ENCODE peak calls at places on chromosomes 4 and X, in seven cellular contexts. T is tibial nerve; X is kidney; R is PC-3; V is naive thymus-derived CD4-positive, alpha-beta T cell; Y is CD8-positive, alpha-beta memory T cell; A is MM.1S. Q is an unnamed sample.

GRCh38 chr4:182212211-182212761 is 30.9 kb upstream of the TENM3 start:
- DNase-seq in T (no peak), X (no peak), R (no peak), V (no peak), Y (no peak), A (no peak), Q (no peak)

GRCh38 chrX:52346462-52347165 is 22.2 kb upstream of the XAGE2 start:
- DNase-seq in T (no peak), X (no peak), R (peak; percentile 84), V (no peak), Y (no peak), A (no peak), Q (no peak)

GRCh38 chrX:46574337-46574940 is 874 bp downstream of the CHST7 start:
- DNase-seq in T (no peak), X (peak; percentile 80), R (no peak), V (no peak), Y (no peak), A (peak; percentile 25), Q (peak; percentile 43)

GRCh38 chr4:143336828-143337599 is at the start of gene GAB1:
- DNase-seq in T (peak; percentile 67), X (peak; percentile 93), R (peak; percentile 76), V (no peak), Y (no peak), A (peak; percentile 94), Q (peak; percentile 86)

GRCh38 chr4:76867377-76867776 is 30.6 kb downstream of the SOWAHB start:
- DNase-seq in T (no peak), X (no peak), R (no peak), V (no peak), Y (no peak), A (no peak), Q (no peak)

GRCh38 chrX:31331928-31332327 is 260.1 kb upstream of the FTHL17 start:
- DNase-seq in T (no peak), X (no peak), R (no peak), V (no peak), Y (no peak), A (no peak), Q (no peak)

GRCh38 chr4:172666711-172667368 is 501.8 kb upstream of the GALNT7 start:
- DNase-seq in T (no peak), X (no peak), R (no peak), V (no peak), Y (no peak), A (no peak), Q (no peak)

GRCh38 chr4:6768539-6768905 is 14.0 kb upstream of the KIAA0232 start:
- DNase-seq in T (no peak), X (no peak), R (peak; percentile 57), V (no peak), Y (no peak), A (no peak), Q (peak; percentile 50)

GRCh38 chrX:85994228-85994627 is 53.1 kb downstream of the CHM start:
- DNase-seq in T (no peak), X (no peak), R (no peak), V (no peak), Y (no peak), A (no peak), Q (no peak)

GRCh38 chrX:103879339-103879738 is 47.3 kb upstream of the RAB9B start:
- DNase-seq in T (no peak), X (no peak), R (peak; percentile 57), V (no peak), Y (no peak), A (no peak), Q (no peak)

GRCh38 chr4:149784018-149784417 is 31.6 kb downstream of the IQCM start:
- DNase-seq in T (no peak), X (no peak), R (peak; percentile 45), V (no peak), Y (no peak), A (no peak), Q (no peak)

GRCh38 chr4:58809366-58809765 is 1699.2 kb upstream of the IGFBP7 start:
- DNase-seq in T (no peak), X (no peak), R (peak; percentile 39), V (no peak), Y (no peak), A (no peak), Q (no peak)
- H3K27ac ChIP-seq in T (no peak overlapping the region), X (no peak overlapping the region), R (peak overlapping the region; percentile 95), V (no peak overlapping the region), Y (no peak overlapping the region), A (no peak overlapping the region), Q (no peak overlapping the region)

GRCh38 chrX:32545100-32545499 is 666.2 kb downstream of the DMD start:
- DNase-seq in T (no peak), X (no peak), R (no peak), V (no peak), Y (no peak), A (no peak), Q (no peak)
- H3K27ac ChIP-seq in T (no peak overlapping the region), X (no peak overlapping the region), R (no peak overlapping the region), V (no peak overlapping the region), Y (no peak overlapping the region), A (no peak overlapping the region), Q (no peak overlapping the region)

DNA sequence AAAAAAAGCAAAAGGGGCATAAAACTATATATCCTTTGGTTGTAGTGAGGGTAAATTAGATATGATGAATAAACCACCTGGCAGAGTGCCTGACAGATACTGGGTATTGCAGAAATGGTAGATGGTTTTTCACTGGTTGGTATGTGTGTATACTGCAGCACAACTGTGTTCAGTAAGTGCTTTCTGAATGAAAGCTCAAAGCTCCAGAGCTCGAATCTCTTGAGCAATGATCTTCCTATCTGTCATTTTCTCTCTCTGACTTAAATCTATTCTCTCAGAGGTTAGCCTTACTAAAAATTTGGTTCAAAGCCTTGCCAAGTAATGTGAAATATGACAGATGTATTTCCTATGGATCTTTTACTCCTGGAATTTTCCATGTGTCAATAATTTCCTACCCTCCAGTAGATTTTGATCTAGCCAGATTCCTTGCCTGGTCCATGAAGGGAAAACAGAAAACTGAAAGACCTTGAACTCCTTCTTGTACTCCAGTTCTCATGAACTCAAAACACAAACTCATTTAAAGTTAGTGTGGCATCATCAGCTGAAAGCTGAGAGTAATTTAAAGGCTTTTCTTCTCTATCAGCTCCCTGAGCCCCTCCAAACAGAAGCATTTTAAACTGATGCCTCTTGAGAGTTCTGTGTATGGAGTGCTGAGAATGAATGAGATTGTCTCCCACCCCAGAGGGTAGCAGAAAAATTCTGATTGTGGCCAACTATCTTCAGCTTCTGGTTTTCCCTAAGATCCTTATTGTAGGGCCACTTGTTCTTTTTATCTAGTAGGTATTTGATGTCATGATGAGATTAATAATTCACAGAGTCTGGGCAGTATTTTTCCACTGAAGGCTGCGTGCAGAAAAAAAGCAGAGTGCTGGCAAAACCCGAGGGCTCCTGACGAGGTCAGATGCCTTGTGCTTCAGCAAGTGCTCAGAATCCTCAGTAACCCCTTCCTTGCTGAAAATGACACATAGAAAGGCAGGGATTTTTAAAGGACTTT is 363.4 kb upstream of the BOD1L1 start:
- DNase-seq in T (no peak), X (no peak), R (no peak), V (no peak), Y (no peak), A (no peak), Q (no peak)
- H3K27ac ChIP-seq in T (no peak overlapping the region), X (peak overlapping the region; percentile 95), R (no peak overlapping the region), V (no peak overlapping the region), Y (no peak overlapping the region), A (no peak overlapping the region), Q (no peak overlapping the region)

GRCh38 chrX:25028726-25029125 is 13.0 kb upstream of the ARX start:
- DNase-seq in T (no peak), X (no peak), R (peak; percentile 86), V (no peak), Y (no peak), A (no peak), Q (no peak)
- H3K27ac ChIP-seq in T (no peak overlapping the region), X (no peak overlapping the region), R (peak overlapping the region; percentile 74), V (no peak overlapping the region), Y (no peak overlapping the region), A (no peak overlapping the region), Q (no peak overlapping the region)

GRCh38 chrX:119685225-119686066 is 7.5 kb downstream of the SEPTIN6 start:
- DNase-seq in T (peak; percentile 27), X (peak; percentile 28), R (no peak), V (peak; percentile 78), Y (peak; percentile 62), A (peak; percentile 82), Q (peak; percentile 79)

GRCh38 chrX:119687661-119688413 is 5.1 kb downstream of the SEPTIN6 start:
- DNase-seq in T (no peak), X (peak; percentile 43), R (no peak), V (no peak), Y (peak; percentile 46), A (no peak), Q (peak; percentile 45)

GRCh38 chrX:119684916-119685224 is 8.1 kb downstream of the SEPTIN6 start:
- DNase-seq in T (no peak), X (no peak), R (no peak), V (no peak), Y (no peak), A (no peak), Q (no peak)

GRCh38 chrX:119688856-119689455 is 4.0 kb downstream of the SEPTIN6 start:
- DNase-seq in T (no peak), X (peak; percentile 5), R (no peak), V (peak; percentile 73), Y (peak; percentile 75), A (peak; percentile 14), Q (peak; percentile 47)

DNA sequence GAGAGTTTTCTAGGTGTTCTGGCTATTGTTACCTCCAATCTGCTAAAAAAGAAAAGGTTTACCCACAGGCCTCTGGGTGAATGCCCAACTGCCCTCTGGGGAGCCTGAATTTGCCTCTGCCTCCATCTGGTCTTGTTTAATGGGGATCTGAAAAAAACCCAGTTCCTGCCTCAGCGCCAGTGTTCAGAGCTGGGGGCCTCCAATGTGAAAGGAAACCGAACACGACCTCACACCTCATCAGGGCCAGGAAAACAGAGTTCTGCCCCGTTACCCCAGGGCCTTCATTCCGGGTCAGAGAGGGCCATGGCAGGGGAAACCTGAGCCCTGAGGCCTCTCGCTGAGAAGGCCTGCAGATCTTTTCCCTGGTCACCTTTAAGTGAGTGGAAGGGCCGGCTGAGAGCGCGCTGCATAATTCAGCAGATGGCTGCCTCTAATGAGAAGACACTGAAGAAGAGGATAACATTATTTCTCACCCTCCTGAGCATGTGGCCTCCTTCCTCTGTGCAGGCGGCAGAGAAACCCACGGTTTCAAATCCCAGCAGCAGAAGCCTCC is 6.8 kb downstream of the SEPTIN6 start:
- DNase-seq in T (no peak), X (peak; percentile 51), R (no peak), V (no peak), Y (peak; percentile 46), A (peak; percentile 41), Q (peak; percentile 78)
- H3K27ac ChIP-seq in T (peak overlapping the region; percentile 77), X (peak overlapping the region; percentile 87), R (no peak overlapping the region), V (peak overlapping the region; percentile 89), Y (peak overlapping the region; percentile 84), A (peak overlapping the region; percentile 98), Q (peak overlapping the region; percentile 84)

DNA sequence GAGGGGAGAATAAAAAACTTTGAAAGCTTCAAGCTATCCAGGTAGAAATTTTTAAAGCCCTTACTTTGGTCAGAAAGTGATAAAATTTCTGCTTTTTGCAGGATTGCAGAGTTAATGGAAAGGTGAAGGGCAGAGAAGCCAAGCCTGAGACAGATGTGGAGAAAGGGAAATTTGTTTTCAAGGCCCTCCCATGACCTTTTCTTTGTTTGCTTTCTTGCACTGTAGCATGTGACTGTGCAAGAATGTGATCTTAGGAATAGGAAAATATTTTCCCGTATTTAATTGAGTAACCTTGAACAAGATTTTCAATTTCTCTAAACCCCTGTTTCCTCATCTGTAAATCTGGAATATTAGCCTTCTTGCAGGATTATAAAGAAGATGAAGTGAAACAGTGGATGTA is 307.2 kb downstream of the PPARGC1A start:
- DNase-seq in T (no peak), X (no peak), R (no peak), V (no peak), Y (no peak), A (no peak), Q (no peak)
- H3K27ac ChIP-seq in T (no peak overlapping the region), X (peak overlapping the region; percentile 61), R (no peak overlapping the region), V (no peak overlapping the region), Y (no peak overlapping the region), A (no peak overlapping the region), Q (no peak overlapping the region)

Q was measured in Peyer's patch.